ENCODE peak calls at places on chromosome X, in nine cellular contexts. C is upper lobe of right lung, O is tibial nerve, B is Peyer's patch, T is WERI-Rb-1, Y is hepatocyte, M is lower lobe of right lung, F is heart right ventricle, I is osteoblast. S is an unnamed sample. For H3K36me3, the result is how much of the 10 kb centered on the place peaks cover.

GRCh38 chrX:134622813-134623185 is 35.5 kb downstream of the PLAC1 start:
- DNase-seq in C (no peak), F (no peak), B (no peak), M (no peak), O (no peak), I (no peak), Y (no peak), T (no peak), S (no peak)

GRCh38 chrX:30653415-30654131 is at the start of gene GK:
- DNase-seq in C (no peak), T (peak), F (peak), B (peak), I (no peak), M (peak), Y (peak), O (no peak), S (peak)

GRCh38 chrX:149060921-149061320 is 444.2 kb downstream of the IDS start:
- DNase-seq in F (no peak), C (no peak), B (no peak), I (no peak), T (no peak), O (no peak), M (no peak), Y (no peak), S (no peak)

GRCh38 chrX:34656842-34657780 is at the start of gene TMEM47:
- DNase-seq in B (peak), O (peak), T (peak), M (peak), Y (peak), C (peak), I (peak), F (peak), S (no peak)

GRCh38 chrX:44569122-44569521 is 26.5 kb upstream of the FUNDC1 start:
- DNase-seq in F (no peak), I (no peak), T (no peak), B (no peak), C (no peak), M (no peak), Y (no peak), O (no peak), S (no peak)

GRCh38 chrX:109475174-109475891 is 6.6 kb downstream of the GUCY2F start:
- DNase-seq in Y (peak), C (peak), I (peak), B (no peak), T (peak), M (no peak), F (peak), O (peak), S (peak)

GRCh38 chrX:106606583-106606982 is 5.2 kb upstream of the RADX start:
- DNase-seq in F (no peak), B (no peak), O (no peak), Y (no peak), M (no peak), I (no peak), T (no peak), C (no peak), S (no peak)

GRCh38 chrX:104921606-104922205 is 298.8 kb downstream of the TEX13A start:
- DNase-seq in M (peak), O (peak), C (no peak), F (no peak), B (no peak), T (no peak), Y (no peak), I (peak), S (peak)

DNA sequence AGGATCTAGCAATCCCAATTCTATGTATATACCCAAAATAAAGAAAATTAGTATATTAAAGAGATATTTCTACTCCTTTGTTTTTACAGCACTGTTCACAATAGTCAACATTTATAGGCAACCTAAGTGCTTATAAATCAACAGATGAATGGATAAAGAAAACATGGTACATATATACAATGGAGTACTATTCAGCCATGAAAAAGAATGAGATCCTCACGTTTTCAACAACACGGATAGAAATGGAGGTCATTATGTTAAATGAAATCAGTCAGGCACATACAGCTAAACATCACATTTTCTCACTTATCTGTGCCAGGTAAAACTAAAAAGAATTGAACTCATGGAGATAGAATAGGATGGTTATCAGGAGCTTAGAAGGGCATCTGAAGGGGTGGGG is 45.6 kb upstream of the PABPC5 start:
- DNase-seq in I (no peak), Y (no peak), M (no peak), T (no peak), B (no peak), O (no peak), C (no peak), F (no peak), S (no peak)
- TF ChIP-seq CTCF in I (no peak), Y (no peak), M (no peak), T (no peak), B (no peak), O (no peak), C (no peak), F (no peak), S (no peak)

GRCh38 chrX:33001107-33001506 is 210.2 kb downstream of the DMD start:
- DNase-seq in O (no peak), Y (no peak), M (no peak), I (no peak), T (no peak), F (no peak), C (no peak), B (no peak), S (no peak)

GRCh38 chrX:32995427-32995826 is 215.9 kb downstream of the DMD start:
- DNase-seq in M (no peak), F (no peak), T (no peak), B (no peak), I (no peak), O (no peak), C (no peak), Y (no peak), S (no peak)

GRCh38 chrX:32998776-32999175 is 212.6 kb downstream of the DMD start:
- DNase-seq in I (no peak), O (no peak), B (no peak), Y (no peak), T (no peak), M (no peak), F (no peak), C (no peak), S (no peak)
- H3K4me3 ChIP-seq in I (no peak), O (no peak), B (no peak), Y (no peak), T (no peak), M (no peak), F (no peak), C (no peak), S (no peak)

GRCh38 chrX:41344053-41344452 is 10.1 kb downstream of the DDX3X start:
- DNase-seq in B (no peak), C (no peak), M (no peak), Y (no peak), I (no peak), T (no peak), F (no peak), O (no peak), S (no peak)
- H3K36me3 ChIP-seq in B (under half), C (half or more), M (half or more), Y (under half), I (half or more), T (half or more), F (under half), O (under half), S (under half)

GRCh38 chrX:131783555-131784338 is 239.4 kb upstream of the STK26 start:
- DNase-seq in F (no peak), C (no peak), T (peak), B (no peak), I (peak), O (no peak), Y (no peak), M (no peak), S (peak)

GRCh38 chrX:131779313-131779712 is 235.4 kb downstream of the OR13H1 start:
- DNase-seq in M (no peak), Y (no peak), F (no peak), I (no peak), T (no peak), B (no peak), C (no peak), O (no peak), S (no peak)

DNA sequence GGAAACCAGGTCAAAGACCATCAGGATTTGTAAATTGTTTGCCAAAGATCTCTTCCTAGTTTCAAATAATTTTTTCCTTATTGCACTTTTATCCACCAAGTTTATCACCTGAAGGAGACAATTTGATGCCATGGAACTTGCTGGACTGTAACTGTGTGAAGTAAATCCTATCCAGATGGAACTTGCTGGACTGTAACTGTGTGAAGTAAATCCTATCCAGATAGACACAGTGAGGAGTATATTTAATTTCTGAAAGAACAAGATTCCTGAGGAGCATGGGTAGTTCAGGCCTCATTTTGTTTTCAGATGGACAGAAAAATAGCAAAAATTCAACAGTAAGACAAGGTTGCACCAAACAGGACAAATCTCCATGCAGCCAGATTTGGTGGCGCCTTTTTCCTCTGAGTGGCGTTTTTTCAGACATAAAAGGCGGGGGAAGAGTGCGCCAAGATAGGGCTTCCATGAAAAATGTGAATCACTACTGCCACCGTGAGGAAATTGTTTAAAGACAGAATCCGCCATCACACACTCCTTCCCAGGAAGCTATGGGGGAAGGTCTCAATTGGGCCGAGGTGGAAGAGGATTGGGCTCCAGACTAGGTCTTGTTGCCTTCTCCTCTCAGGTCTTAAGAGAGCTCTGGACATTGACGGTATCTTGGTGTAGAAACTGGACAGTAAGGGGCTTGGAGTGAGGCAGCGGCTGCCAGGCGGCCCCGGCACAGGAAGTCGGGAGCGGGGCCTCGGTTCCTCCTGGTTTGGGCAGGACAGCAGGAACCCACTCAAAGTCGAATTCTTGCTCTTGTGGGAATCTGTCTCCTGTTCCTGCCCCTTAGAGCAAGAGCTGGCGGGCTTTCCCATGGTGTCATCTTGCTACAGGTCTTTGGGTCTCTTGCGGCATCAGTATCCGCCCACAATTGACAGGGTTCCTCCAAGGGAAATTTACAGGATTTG is 234.7 kb downstream of the OR13H1 start:
- DNase-seq in O (no peak), Y (no peak), F (no peak), B (no peak), C (no peak), I (peak), M (no peak), T (peak), S (peak)
- TF ChIP-seq CTCF in O (no peak), Y (no peak), F (no peak), B (no peak), C (no peak), I (peak), M (no peak), T (peak), S (no peak)

GRCh38 chrX:14027031-14027430 is 2.7 kb downstream of the GEMIN8 start:
- DNase-seq in B (no peak), M (no peak), C (no peak), F (peak), T (no peak), I (no peak), Y (no peak), O (no peak), S (no peak)
- H3K4me3 ChIP-seq in B (no peak), M (no peak), C (no peak), F (no peak), T (no peak), I (no peak), Y (no peak), O (no peak), S (no peak)

GRCh38 chrX:136643243-136643642 is 4.7 kb upstream of the CD40LG start:
- DNase-seq in T (no peak), Y (no peak), B (no peak), M (no peak), I (peak), C (no peak), F (no peak), O (no peak), S (no peak)
- H3K36me3 ChIP-seq in T (under half), Y (under half), B (under half), M (under half), I (under half), C (under half), F (under half), O (under half), S (under half)

GRCh38 chrX:48509245-48509590 is 426 bp downstream of the PORCN start:
- DNase-seq in Y (no peak), B (no peak), T (no peak), F (no peak), C (no peak), O (no peak), I (no peak), M (no peak), S (no peak)

GRCh38 chrX:48508400-48509244 is at the start of gene PORCN:
- DNase-seq in B (peak), T (peak), C (peak), Y (peak), M (peak), F (peak), I (peak), O (peak), S (peak)

GRCh38 chrX:48507246-48507645 is 1.5 kb upstream of the PORCN start:
- DNase-seq in C (no peak), O (no peak), T (no peak), B (no peak), M (no peak), Y (no peak), F (no peak), I (no peak), S (no peak)

GRCh38 chrX:48511561-48511960 is 2.8 kb downstream of the PORCN start:
- DNase-seq in T (peak), I (peak), C (no peak), B (no peak), O (no peak), Y (no peak), M (no peak), F (no peak), S (no peak)

GRCh38 chrX:48509619-48510018 is 827 bp downstream of the PORCN start:
- DNase-seq in M (no peak), B (no peak), F (no peak), C (no peak), I (peak), O (no peak), Y (no peak), T (no peak), S (no peak)
- TF ChIP-seq CTCF in M (no peak), B (no peak), F (no peak), C (no peak), I (no peak), O (no peak), Y (no peak), T (no peak), S (no peak)

GRCh38 chrX:130084651-130085237 is 25.6 kb downstream of the ELF4 start:
- DNase-seq in M (no peak), Y (no peak), B (no peak), F (no peak), T (no peak), O (no peak), I (peak), C (no peak), S (peak)
- H3K4me3 ChIP-seq in M (no peak), Y (no peak), B (peak), F (no peak), T (no peak), O (no peak), I (no peak), C (no peak), S (peak)

GRCh38 chrX:48938721-48939416 is 18.5 kb downstream of the OTUD5 start:
- DNase-seq in I (no peak), Y (no peak), B (no peak), T (no peak), M (no peak), F (no peak), C (no peak), O (no peak), S (peak)
- H3K36me3 ChIP-seq in I (under half), Y (under half), B (under half), T (under half), M (under half), F (under half), C (under half), O (under half), S (under half)

GRCh38 chrX:64206556-64207162 is 1.2 kb upstream of the AMER1 start:
- DNase-seq in I (peak), B (peak), M (peak), F (peak), Y (peak), O (no peak), C (peak), T (no peak), S (peak)

GRCh38 chrX:64204701-64205440 is 637 bp downstream of the AMER1 start:
- DNase-seq in I (peak), F (no peak), M (peak), C (peak), B (peak), O (peak), Y (peak), T (peak), S (peak)

GRCh38 chrX:64205441-64205734 is at the start of gene AMER1:
- DNase-seq in Y (no peak), T (no peak), M (no peak), I (no peak), C (no peak), O (peak), F (peak), B (no peak), S (no peak)

GRCh38 chrX:64204252-64204651 is 1.3 kb downstream of the AMER1 start:
- DNase-seq in B (peak), Y (peak), I (peak), T (no peak), F (no peak), O (no peak), M (peak), C (peak), S (peak)

GRCh38 chrX:64205735-64206491 is 405 bp upstream of the AMER1 start:
- DNase-seq in C (peak), T (peak), O (peak), B (peak), F (peak), Y (peak), I (peak), M (peak), S (peak)
- TF ChIP-seq CTCF in C (peak), T (no peak), O (no peak), B (no peak), F (no peak), Y (peak), I (peak), M (peak), S (no peak)